ENCODE peak calls at places on chromosomes 3 and 15, in four cellular contexts. H is HepG2, C is GM12878, Y is K562. D is an unnamed sample.

GRCh38 chr15:42344763-42345162 is 14.5 kb upstream of the CAPN3 start:
- DNase-seq in H (no peak), C (no peak), Y (no peak), D (no peak)

GRCh38 chr3:180802837-180803236 is 109.6 kb upstream of the FXR1 start:
- DNase-seq in H (peak; percentile 28), C (no peak), Y (peak; percentile 15), D (peak; percentile 19)

GRCh38 chr3:134367869-134368750 is 6.1 kb downstream of the AMOTL2 start:
- DNase-seq in H (no peak), C (no peak), Y (no peak), D (no peak)

GRCh38 chr3:168073842-168074311 is 21.8 kb downstream of the GOLIM4 start:
- DNase-seq in H (no peak), C (no peak), Y (no peak), D (no peak)

GRCh38 chr15:48040166-48040817 is 80.5 kb upstream of the SLC24A5 start:
- DNase-seq in H (no peak), C (no peak), Y (no peak), D (no peak)

GRCh38 chr3:150158974-150159625 is 188.4 kb upstream of the PFN2 start:
- DNase-seq in H (no peak), C (no peak), Y (no peak), D (no peak)

GRCh38 chr15:31383150-31383549 is 56.5 kb downstream of the KLF13 start:
- DNase-seq in H (peak; percentile 20), C (no peak), Y (no peak), D (no peak)

GRCh38 chr3:69290006-69290405 is 95.9 kb downstream of the FRMD4B start:
- DNase-seq in H (no peak), C (no peak), Y (no peak), D (no peak)

GRCh38 chr3:56323986-56324420 is 144.3 kb downstream of the ERC2 start:
- DNase-seq in H (no peak), C (no peak), Y (peak; percentile 20), D (no peak)

GRCh38 chr15:64574220-64574994 is 114.0 kb downstream of the ZNF609 start:
- DNase-seq in H (no peak), C (no peak), Y (no peak), D (no peak)

GRCh38 chr3:124157000-124157712 is 165.2 kb upstream of the ROPN1 start:
- DNase-seq in H (no peak), C (no peak), Y (no peak), D (no peak)

GRCh38 chr3:39378092-39378491 is 5.1 kb upstream of the SLC25A38 start:
- DNase-seq in H (peak; percentile 59), C (no peak), Y (peak; percentile 64), D (peak; percentile 55)

GRCh38 chr3:149621218-149622005 is 36.4 kb downstream of the WWTR1 start:
- DNase-seq in H (no peak), C (no peak), Y (no peak), D (no peak)

GRCh38 chr3:31066999-31067398 is 172.5 kb upstream of the GADL1 start:
- DNase-seq in H (no peak), C (no peak), Y (no peak), D (peak; percentile 39)

GRCh38 chr15:51770902-51771301 is 19.5 kb downstream of the TMOD2 start:
- DNase-seq in H (no peak), C (no peak), Y (no peak), D (no peak)

GRCh38 chr3:73727854-73728253 is 103.1 kb upstream of the PDZRN3 start:
- DNase-seq in H (no peak), C (no peak), Y (no peak), D (no peak)

GRCh38 chr3:128702391-128702790 is 23.6 kb upstream of the RAB7A start:
- DNase-seq in H (no peak), C (no peak), Y (no peak), D (no peak)

GRCh38 chr3:52979190-52979983 is 66.5 kb downstream of the SFMBT1 start:
- DNase-seq in H (no peak), C (no peak), Y (no peak), D (no peak)

GRCh38 chr3:150961949-150962348 is 10.6 kb downstream of the CLRN1 start:
- DNase-seq in H (no peak), C (no peak), Y (no peak), D (peak; percentile 19)

GRCh38 chr15:66698318-66698961 is 3.6 kb upstream of the SMAD6 start:
- DNase-seq in H (peak; percentile 67), C (no peak), Y (peak; percentile 61), D (peak; percentile 74)

GRCh38 chr3:29494305-29495036 is 213.6 kb downstream of the RBMS3 start:
- DNase-seq in H (no peak), C (no peak), Y (no peak), D (no peak)

GRCh38 chr3:177567833-177568232 is 370.6 kb upstream of the TBL1XR1 start:
- DNase-seq in H (no peak), C (no peak), Y (no peak), D (no peak)

GRCh38 chr15:31457161-31457560 is 130.5 kb downstream of the KLF13 start:
- DNase-seq in H (no peak), C (no peak), Y (no peak), D (no peak)

GRCh38 chr3:186121271-186121670 is 12.4 kb upstream of the ETV5 start:
- DNase-seq in H (no peak), C (no peak), Y (no peak), D (no peak)

GRCh38 chr3:186119499-186119898 is 10.6 kb upstream of the ETV5 start:
- DNase-seq in H (no peak), C (no peak), Y (no peak), D (no peak)

GRCh38 chr3:186124618-186125017 is 15.7 kb upstream of the ETV5 start:
- DNase-seq in H (no peak), C (no peak), Y (no peak), D (no peak)

GRCh38 chr3:186123012-186123411 is 14.1 kb upstream of the ETV5 start:
- DNase-seq in H (no peak), C (no peak), Y (no peak), D (no peak)

GRCh38 chr3:186121968-186122367 is 13.1 kb upstream of the ETV5 start:
- DNase-seq in H (no peak), C (no peak), Y (no peak), D (no peak)
- TF ChIP-seq FOXK2 in H (no peak), C (no peak), Y (no peak), D (no peak)

GRCh38 chr15:70376929-70377691 is 279.4 kb upstream of the TLE3 start:
- DNase-seq in H (no peak), C (no peak), Y (peak; percentile 25), D (peak; percentile 38)
- TF ChIP-seq BHLHE40 in H (no peak), C (no peak), Y (no peak), D (no peak)

DNA sequence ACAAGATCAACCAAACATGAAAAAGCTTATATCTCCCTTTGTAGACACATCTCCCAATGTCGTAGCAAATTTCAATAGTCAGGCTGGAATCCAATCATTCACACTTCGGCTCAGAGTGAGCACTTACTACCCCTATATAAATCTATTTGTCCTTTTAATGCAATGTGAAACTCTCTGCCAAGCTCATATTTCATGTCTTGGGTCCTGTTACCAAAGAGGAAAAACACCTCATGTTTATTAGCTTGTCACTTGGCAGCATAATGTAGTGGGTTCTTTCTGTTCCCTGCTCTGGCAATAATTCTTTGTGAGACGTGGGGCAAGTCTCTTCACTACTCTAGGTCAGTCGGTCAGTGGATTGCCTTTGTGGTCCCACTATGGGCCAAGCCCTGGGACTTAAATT is 107.1 kb downstream of the SRGAP3 start:
- DNase-seq in H (no peak), C (no peak), Y (no peak), D (peak; percentile 50)
- TF ChIP-seq SP1 in H (no peak), C (no peak), Y (no peak), D (no peak)

GRCh38 chr3:126859415-126860246 is 123.3 kb upstream of the PLXNA1 start:
- DNase-seq in H (no peak), C (no peak), Y (no peak), D (no peak)

GRCh38 chr3:126858401-126858800 is 124.5 kb upstream of the PLXNA1 start:
- DNase-seq in H (no peak), C (no peak), Y (no peak), D (no peak)

GRCh38 chr3:126855374-126855773 is 127.5 kb upstream of the PLXNA1 start:
- DNase-seq in H (no peak), C (no peak), Y (no peak), D (no peak)

GRCh38 chr3:126857928-126858327 is 125.0 kb upstream of the PLXNA1 start:
- DNase-seq in H (no peak), C (no peak), Y (no peak), D (no peak)

DNA sequence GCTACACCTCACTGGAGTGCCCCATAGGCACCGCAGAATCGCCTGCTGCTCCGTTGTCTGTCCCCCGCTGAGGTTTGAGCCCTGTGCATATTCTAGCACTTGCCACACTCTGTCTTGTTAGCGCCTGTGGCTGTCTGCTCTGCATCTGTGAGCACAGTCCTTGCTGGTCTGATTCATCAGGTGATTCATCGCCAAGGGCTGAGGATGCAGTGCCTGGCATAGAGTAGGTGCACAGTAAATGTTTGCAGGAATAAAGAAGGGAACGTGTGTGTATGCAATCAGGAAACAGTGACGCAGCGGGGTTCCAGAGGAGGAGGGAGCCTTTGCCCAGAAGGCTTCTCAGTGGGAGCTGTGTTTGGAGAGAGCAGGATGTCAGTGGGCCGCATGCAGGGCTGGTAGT is 124.0 kb upstream of the PLXNA1 start:
- DNase-seq in H (no peak), C (no peak), Y (no peak), D (no peak)
- TF ChIP-seq FOXK2 in H (no peak), C (no peak), Y (no peak), D (no peak)

GRCh38 chr15:73786518-73786917 is 33.4 kb upstream of the INSYN1 start:
- DNase-seq in H (no peak), C (no peak), Y (no peak), D (no peak)

GRCh38 chr15:73789491-73790240 is 36.5 kb upstream of the INSYN1 start:
- DNase-seq in H (no peak), C (no peak), Y (no peak), D (no peak)

GRCh38 chr15:73784299-73784698 is 31.1 kb upstream of the INSYN1 start:
- DNase-seq in H (no peak), C (no peak), Y (no peak), D (no peak)

GRCh38 chr15:73792429-73792828 is 39.3 kb upstream of the INSYN1 start:
- DNase-seq in H (no peak), C (no peak), Y (no peak), D (no peak)

GRCh38 chr15:73787621-73788020 is 34.5 kb upstream of the INSYN1 start:
- DNase-seq in H (no peak), C (no peak), Y (no peak), D (no peak)
- TF ChIP-seq BHLHE40 in H (no peak), C (no peak), Y (no peak), D (no peak)

DNA sequence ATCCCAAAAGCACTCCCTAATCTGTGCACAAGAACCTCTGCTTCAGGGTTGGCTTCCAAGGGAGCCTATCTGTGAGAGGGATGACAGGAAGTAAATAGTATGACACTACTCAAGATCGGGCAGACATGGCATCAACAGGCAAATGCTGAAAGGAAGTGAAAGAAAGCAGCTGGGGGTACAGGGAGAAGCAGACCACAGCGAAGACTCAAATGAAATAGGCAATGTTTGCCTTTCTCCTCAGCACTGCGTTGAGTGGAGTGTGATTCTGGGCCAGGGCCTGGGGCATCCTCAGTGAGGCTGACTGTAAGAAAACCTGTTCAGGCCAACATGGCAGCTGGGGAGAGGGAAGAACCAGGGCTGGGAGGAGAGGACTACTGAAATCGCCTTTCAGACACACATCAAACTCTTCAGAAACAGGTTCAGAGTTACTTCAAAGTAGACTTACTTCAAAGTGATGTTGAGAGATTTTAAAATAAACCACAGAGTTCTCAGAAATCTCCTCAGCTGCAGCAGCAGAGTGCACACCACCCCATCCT is 96.6 kb downstream of the SLC9A9 start:
- DNase-seq in H (no peak), C (peak; percentile 24), Y (no peak), D (no peak)
- TF ChIP-seq SP1 in H (no peak), C (no peak), Y (no peak), D (no peak)